ENCODE peak calls at places on chromosomes 16 and 17, in four cellular contexts. L, X, M and T are unnamed samples. For H3K4me1 and H3K36me3, the result is how much of the 10 kb centered on the place peaks cover.

GRCh38 chr16:88914750-88915368 is 48.4 kb upstream of the PABPN1L start:
- DNase-seq in L (no peak), X (no peak), M (no peak), T (no peak)

GRCh38 chr17:47708312-47708863 is 14.4 kb downstream of the TBKBP1 start:
- DNase-seq in L (no peak), X (no peak), M (no peak), T (no peak)

GRCh38 chr16:83336630-83337029 is 471.1 kb upstream of the HSBP1 start:
- DNase-seq in L (no peak), X (no peak), M (no peak), T (no peak)

GRCh38 chr16:86086471-86086870 is 187.5 kb downstream of the IRF8 start:
- DNase-seq in L (peak), X (no peak), M (no peak), T (no peak)

GRCh38 chr17:72512649-72513556 is 392.1 kb downstream of the SOX9 start:
- DNase-seq in L (no peak), X (no peak), M (no peak), T (no peak)

GRCh38 chr17:9544221-9544620 is 31.4 kb downstream of the STX8 start:
- DNase-seq in L (no peak), X (no peak), M (no peak), T (no peak)

GRCh38 chr17:79007504-79008381 is 1.8 kb downstream of the CANT1 start:
- DNase-seq in L (peak), X (peak), M (peak), T (no peak)

GRCh38 chr16:74868501-74868900 is 93.9 kb upstream of the FA2H start:
- DNase-seq in L (no peak), X (no peak), M (no peak), T (no peak)

GRCh38 chr17:47884905-47885735 is 10.9 kb upstream of the SP2 start:
- DNase-seq in L (no peak), X (no peak), M (no peak), T (no peak)

GRCh38 chr16:82936941-82937551 is 310.3 kb downstream of the CDH13 start:
- DNase-seq in L (no peak), X (no peak), M (no peak), T (no peak)

GRCh38 chr17:38352245-38353083 is 820 bp downstream of the SOCS7 start:
- DNase-seq in L (no peak), X (peak), M (peak), T (no peak)

DNA sequence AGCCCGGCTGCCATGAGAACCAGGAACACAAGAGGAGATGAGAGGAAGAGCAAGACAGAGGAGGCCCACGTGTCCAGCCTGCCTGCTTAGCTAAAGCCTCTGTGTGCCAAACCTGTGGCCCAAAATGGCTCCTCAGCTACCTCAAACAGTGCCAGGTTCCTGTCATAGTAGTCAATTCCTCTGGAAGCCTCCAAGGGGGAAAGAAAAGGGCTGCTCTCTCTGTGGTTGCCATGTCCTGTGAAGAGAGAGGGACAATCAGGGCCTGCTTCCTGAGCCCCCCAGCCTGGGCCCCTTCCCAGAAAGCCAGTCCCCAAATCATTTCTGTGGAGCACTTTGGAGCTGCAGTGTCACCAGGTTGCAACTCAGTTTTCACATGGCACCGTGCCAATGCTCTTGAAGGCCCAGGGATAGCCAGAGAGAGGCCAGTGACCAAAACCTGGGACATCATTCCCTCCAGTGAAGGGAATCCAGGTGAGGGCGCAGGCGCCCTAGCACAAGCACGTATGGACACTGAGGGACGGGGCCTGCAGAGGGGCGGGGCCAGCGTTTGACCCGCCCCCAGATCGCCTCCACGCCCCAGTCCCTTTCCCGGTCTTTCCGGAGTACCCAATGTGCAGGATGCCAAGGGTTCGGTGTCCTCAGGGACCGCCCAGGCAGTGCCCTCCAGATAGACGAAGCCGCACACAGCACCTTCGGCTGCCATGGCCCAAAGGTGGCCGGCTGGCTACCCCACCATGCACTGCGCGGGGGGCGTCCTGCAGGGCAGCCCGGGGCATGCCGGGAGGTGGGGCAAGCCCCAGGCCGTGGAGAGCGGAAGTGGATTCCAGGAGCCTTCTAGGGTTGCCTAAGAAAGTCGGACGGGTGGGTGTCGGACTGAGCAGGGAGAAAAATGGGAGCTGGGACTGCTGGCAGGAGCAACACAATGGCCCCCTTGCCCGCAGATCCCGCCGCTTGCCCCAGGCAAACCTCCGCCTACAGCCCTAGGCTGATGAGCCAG is 4.8 kb downstream of the SLC12A4 start:
- DNase-seq in L (no peak), X (no peak), M (no peak), T (no peak)
- H3K4me1 ChIP-seq in L (under half), X (half or more), M (under half), T (half or more)

GRCh38 chr16:24946155-24946554 is 69.0 kb downstream of the ARHGAP17 start:
- DNase-seq in L (no peak), X (no peak), M (no peak), T (no peak)
- H3K36me3 ChIP-seq in L (half or more), X (half or more), M (under half), T (under half)

DNA sequence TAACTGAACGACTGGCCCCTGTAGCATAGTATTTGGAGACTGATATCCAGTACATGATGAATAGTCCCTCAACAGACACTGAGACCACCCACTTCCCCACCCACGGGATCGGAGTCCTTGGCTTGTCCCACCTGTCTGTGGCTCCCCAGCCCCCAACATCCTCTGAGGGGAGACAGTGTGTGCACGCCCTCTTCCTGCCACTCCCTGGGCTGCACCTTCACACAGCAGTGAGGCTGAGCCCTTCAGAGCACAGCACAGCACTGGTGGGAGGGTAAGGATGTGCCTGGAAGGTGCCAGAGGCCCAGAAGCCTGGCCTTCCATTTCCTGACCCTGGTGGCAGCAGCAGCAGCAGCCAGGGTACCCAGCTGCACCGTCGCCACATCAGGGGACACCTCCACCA is 11.0 kb downstream of the DNASE1 start:
- DNase-seq in L (peak), X (no peak), M (no peak), T (no peak)
- TF ChIP-seq CTCF in L (no peak), X (no peak), M (no peak), T (no peak)

GRCh38 chr17:29240477-29240876 is 6.2 kb upstream of the CRYBA1 start:
- DNase-seq in L (no peak), X (no peak), M (no peak), T (no peak)

GRCh38 chr17:29241015-29241963 is 5.4 kb upstream of the CRYBA1 start:
- DNase-seq in L (peak), X (peak), M (no peak), T (peak)

GRCh38 chr17:29243792-29244191 is 2.9 kb upstream of the CRYBA1 start:
- DNase-seq in L (no peak), X (no peak), M (no peak), T (no peak)

GRCh38 chr17:29242790-29243189 is 3.9 kb upstream of the CRYBA1 start:
- DNase-seq in L (no peak), X (no peak), M (no peak), T (no peak)

DNA sequence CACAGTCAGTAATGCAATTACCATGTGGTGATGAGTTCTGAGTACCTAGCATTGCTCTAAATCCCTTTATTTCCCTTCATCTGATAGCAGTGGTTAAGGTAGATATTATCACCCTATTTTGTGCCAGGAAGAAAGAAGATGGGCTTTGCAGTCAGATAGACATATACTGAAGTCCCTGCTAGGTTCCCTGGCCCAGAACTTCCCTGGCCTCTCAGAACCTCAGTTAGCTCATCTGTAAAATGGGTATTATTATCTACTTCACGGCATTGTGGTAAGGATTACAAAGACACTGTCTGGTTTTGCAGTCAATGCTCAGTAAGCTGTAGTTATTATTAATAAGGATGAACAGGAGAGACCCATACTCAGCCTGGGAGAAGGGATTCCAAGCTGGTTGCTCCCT is 4.6 kb upstream of the CRYBA1 start:
- DNase-seq in L (no peak), X (no peak), M (no peak), T (no peak)
- H3K4me1 ChIP-seq in L (under half), X (under half), M (under half), T (under half)

GRCh38 chr16:87696796-87697195 is 69.0 kb downstream of the KLHDC4 start:
- DNase-seq in L (no peak), X (no peak), M (no peak), T (no peak)
- H3K36me3 ChIP-seq in L (under half), X (under half), M (under half), T (under half)

DNA sequence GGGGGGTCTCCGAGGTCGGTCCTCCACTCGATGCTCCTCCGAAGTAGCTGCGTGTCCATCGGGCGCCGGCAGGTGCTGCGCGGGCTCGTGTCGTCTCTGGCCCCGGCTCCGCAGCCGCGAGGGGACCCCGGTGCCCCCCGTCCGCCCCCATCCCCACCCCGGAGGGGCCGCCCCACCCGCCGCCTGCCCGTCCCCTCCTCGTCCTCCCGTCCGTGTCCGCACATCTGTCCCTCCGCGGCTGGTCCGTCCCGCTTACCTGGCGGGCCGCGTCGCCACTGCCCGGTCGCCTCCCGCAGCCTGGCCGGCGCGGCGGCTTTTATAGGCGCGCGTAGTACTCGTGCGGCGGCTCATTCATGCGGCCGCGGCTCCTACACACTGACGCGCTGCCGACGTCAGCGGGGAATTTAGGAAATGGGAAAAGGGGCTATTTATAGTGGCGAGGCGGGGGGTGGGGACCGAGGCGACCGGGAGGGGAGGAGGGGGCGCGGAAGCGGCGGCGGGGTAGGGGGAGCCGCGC is 4.0 kb upstream of the HIC1 start:
- DNase-seq in L (no peak), X (no peak), M (peak), T (no peak)
- TF ChIP-seq CTCF in L (no peak), X (no peak), M (no peak), T (no peak)

DNA sequence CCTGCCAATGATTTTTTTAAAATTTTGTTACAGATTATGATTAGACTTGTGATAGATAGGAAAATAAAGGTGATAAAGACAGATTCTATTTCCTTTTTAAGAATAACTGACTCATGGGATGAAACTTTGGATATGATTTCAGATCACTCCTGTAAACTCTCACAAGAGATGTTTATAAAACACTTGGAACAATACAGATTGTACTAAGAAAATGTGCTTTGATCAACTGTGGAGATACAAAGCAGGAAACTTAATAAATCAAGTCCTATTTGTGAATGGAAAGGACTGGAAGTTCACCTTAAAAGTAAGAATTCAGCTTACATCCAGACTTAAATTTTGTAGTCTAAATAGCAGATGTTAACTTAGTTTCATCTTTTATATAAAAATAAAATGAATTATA is 21.5 kb downstream of the MRTFB start:
- DNase-seq in L (no peak), X (no peak), M (no peak), T (no peak)
- H3K4me1 ChIP-seq in L (under half), X (under half), M (under half), T (under half)

GRCh38 chr16:1978476-1979120 is 2.7 kb downstream of the NOXO1 start:
- DNase-seq in L (no peak), X (no peak), M (no peak), T (no peak)
- H3K36me3 ChIP-seq in L (under half), X (under half), M (under half), T (under half)